ENCODE peak calls at places on chromosomes 4 and X, in nine cellular contexts. A is lower lobe of right lung, T is astrocyte, W is A549, Y is foreskin fibroblast, M is body of pancreas, Q is transverse colon, C is mesendoderm, N is SK-N-SH. R is an unnamed sample.

GRCh38 chr4:152938237-152938969 is 2.3 kb downstream of the FHDC1 start:
- DNase-seq in T (no peak), M (no peak), Q (peak), C (no peak), A (no peak), W (no peak), N (no peak), Y (no peak), R (no peak)

GRCh38 chr4:186666252-186666651 is 57.4 kb downstream of the FAT1 start:
- DNase-seq in M (no peak), N (no peak), T (no peak), C (no peak), A (no peak), Q (no peak), W (peak), Y (no peak), R (no peak)

GRCh38 chr4:26930964-26931363 is 70.3 kb downstream of the STIM2 start:
- DNase-seq in T (peak), C (peak), Y (no peak), N (no peak), W (no peak), M (no peak), Q (no peak), A (no peak), R (no peak)

GRCh38 chr4:78129383-78130108 is 72.4 kb downstream of the FRAS1 start:
- DNase-seq in C (no peak), W (no peak), T (no peak), A (no peak), N (no peak), Q (no peak), Y (no peak), M (no peak), R (no peak)

GRCh38 chrX:66015152-66015827 is 24.6 kb downstream of the VSIG4 start:
- DNase-seq in N (no peak), A (peak), T (no peak), Q (peak), C (no peak), Y (no peak), W (no peak), M (peak), R (no peak)

GRCh38 chr4:108972613-108973283 is 209.9 kb upstream of the ETNPPL start:
- DNase-seq in Q (no peak), C (no peak), N (no peak), M (no peak), W (no peak), T (no peak), Y (no peak), A (no peak), R (no peak)

GRCh38 chrX:47206316-47206715 is 12.2 kb upstream of the CDK16 start:
- DNase-seq in Q (no peak), C (no peak), T (peak), M (no peak), W (no peak), A (no peak), Y (no peak), N (no peak), R (no peak)

GRCh38 chr4:153518637-153519384 is 52.7 kb downstream of the TMEM131L start:
- DNase-seq in T (no peak), M (peak), Y (no peak), N (no peak), C (no peak), W (no peak), Q (no peak), A (no peak), R (peak)

GRCh38 chrX:16124201-16124600 is 836 bp downstream of the GRPR start:
- DNase-seq in M (peak), T (no peak), N (no peak), W (no peak), Q (no peak), C (no peak), Y (no peak), A (no peak), R (no peak)

GRCh38 chrX:95058815-95059214 is 1384.8 kb downstream of the FAM133A start:
- DNase-seq in T (peak), Q (no peak), Y (peak), A (no peak), N (no peak), W (peak), C (no peak), M (no peak), R (peak)

GRCh38 chr4:24582235-24582863 is 2.0 kb downstream of the DHX15 start:
- DNase-seq in M (no peak), C (peak), Y (peak), N (no peak), W (no peak), A (no peak), T (no peak), Q (no peak), R (no peak)

GRCh38 chr4:72302981-72303704 is 265.9 kb downstream of the ADAMTS3 start:
- DNase-seq in Y (peak), T (no peak), A (no peak), M (peak), C (peak), Q (peak), N (peak), W (peak), R (peak)

GRCh38 chrX:49762175-49762704 is 66.5 kb upstream of the PAGE1 start:
- DNase-seq in W (no peak), C (peak), N (no peak), Y (no peak), T (no peak), A (no peak), Q (no peak), M (no peak), R (no peak)

GRCh38 chr4:120733968-120734367 is 188.6 kb downstream of the PRDM5 start:
- DNase-seq in Y (no peak), W (no peak), M (no peak), N (no peak), A (no peak), T (no peak), C (no peak), Q (no peak), R (no peak)

GRCh38 chr4:83569429-83569828 is 33.5 kb downstream of the GPAT3 start:
- DNase-seq in Q (no peak), M (no peak), N (no peak), T (no peak), Y (no peak), C (no peak), A (no peak), W (no peak), R (no peak)

GRCh38 chr4:7909966-7910720 is 29.5 kb downstream of the AFAP1 start:
- DNase-seq in A (no peak), Y (peak), W (no peak), C (no peak), M (peak), Q (no peak), N (no peak), T (no peak), R (peak)

GRCh38 chr4:130995988-130996387 is 1900.0 kb downstream of the C4orf33 start:
- DNase-seq in T (no peak), Y (no peak), C (no peak), W (no peak), N (no peak), M (no peak), A (no peak), Q (no peak), R (no peak)

GRCh38 chr4:948101-948935 is 16.1 kb downstream of the TMEM175 start:
- DNase-seq in Y (no peak), M (peak), C (no peak), W (no peak), Q (no peak), T (no peak), A (no peak), N (peak), R (no peak)

GRCh38 chrX:13373807-13374187 is 53.9 kb upstream of the ATXN3L start:
- DNase-seq in A (no peak), Y (peak), T (peak), Q (no peak), M (no peak), N (no peak), W (no peak), C (no peak), R (peak)

GRCh38 chrX:21885568-21885967 is 29.8 kb downstream of the YY2 start:
- DNase-seq in C (peak), Q (no peak), W (no peak), N (no peak), A (no peak), Y (peak), M (no peak), T (peak), R (peak)

GRCh38 chr4:22787753-22788389 is 95.1 kb downstream of the GBA3 start:
- DNase-seq in Q (no peak), N (no peak), Y (no peak), C (no peak), T (peak), M (no peak), A (no peak), W (no peak), R (no peak)

GRCh38 chrX:150365051-150365952 is 2.2 kb downstream of the MAMLD1 start:
- DNase-seq in M (peak), A (peak), W (peak), C (peak), Y (peak), Q (peak), T (peak), N (peak), R (peak)

GRCh38 chr4:89242864-89243740 is 64.5 kb downstream of the GPRIN3 start:
- DNase-seq in A (no peak), M (peak), Y (no peak), Q (no peak), W (no peak), T (no peak), C (no peak), N (no peak), R (no peak)
- H3K4me3 ChIP-seq in A (no peak), M (no peak), Y (no peak), Q (no peak), W (no peak), T (no peak), C (no peak), N (no peak), R (no peak)

DNA sequence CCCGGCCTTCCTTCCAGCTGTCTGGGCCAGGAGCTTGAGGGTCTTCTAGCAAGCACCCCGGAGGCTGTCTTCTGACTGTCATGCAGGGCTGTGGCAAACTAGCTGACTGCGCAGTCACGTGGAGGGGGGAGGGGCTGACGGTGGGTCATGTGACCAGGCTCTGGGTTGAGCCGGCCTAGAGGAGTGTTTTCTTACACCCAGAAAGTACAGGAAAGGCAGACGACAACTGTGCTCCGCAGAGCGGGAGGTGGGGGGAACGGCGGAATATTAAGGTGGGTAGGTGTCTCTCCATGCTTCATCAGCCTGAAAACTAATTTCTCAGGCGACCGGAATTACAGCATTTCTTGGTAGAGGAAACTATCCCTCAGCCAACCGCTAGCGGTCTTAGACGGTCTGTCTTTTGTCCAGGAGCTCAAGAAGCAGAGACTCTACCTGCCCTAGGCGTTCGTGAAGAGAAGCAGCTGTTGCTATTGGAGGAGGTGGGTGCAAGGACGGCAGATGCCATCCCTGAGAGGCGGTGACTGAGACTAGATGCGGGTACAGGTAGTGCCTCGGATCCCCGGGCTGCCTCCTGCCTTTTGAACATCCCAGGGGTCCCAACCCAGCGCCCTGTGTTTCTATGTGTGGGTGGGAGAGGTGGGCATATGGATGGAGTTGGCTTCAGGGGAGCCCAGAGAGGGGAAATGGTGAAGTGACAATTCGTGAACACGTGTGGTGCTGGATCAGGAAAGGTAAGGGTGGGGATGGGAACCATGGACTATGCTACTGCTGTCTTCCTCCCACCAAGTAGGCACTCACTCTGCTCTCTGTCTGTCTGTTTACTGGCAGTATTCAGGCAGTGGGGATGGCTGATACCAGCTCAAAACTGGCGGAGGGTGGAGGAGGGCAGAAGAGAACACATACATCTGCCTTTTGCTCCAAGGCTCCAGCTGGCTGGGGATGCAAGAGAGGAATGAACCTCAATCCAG is 8.8 kb downstream of the GPRASP1 start:
- DNase-seq in A (peak), C (peak), Y (peak), Q (peak), N (peak), T (peak), M (peak), W (peak), R (peak)
- H3K4me3 ChIP-seq in A (peak), C (peak), Y (peak), Q (peak), N (peak), T (peak), M (peak), W (peak), R (peak)

GRCh38 chrX:39802354-39802753 is 295.4 kb downstream of the BCOR start:
- DNase-seq in T (no peak), Q (no peak), M (no peak), Y (no peak), C (no peak), A (no peak), N (no peak), W (no peak), R (no peak)
- H3K4me3 ChIP-seq in T (no peak), Q (no peak), M (no peak), Y (no peak), C (no peak), A (no peak), N (no peak), W (no peak), R (no peak)

GRCh38 chr4:4662230-4662629 is 120.4 kb upstream of the STX18 start:
- DNase-seq in C (no peak), A (no peak), Q (no peak), T (no peak), M (no peak), W (no peak), N (no peak), Y (no peak), R (no peak)
- H3K4me3 ChIP-seq in C (no peak), A (no peak), Q (no peak), T (no peak), M (no peak), W (no peak), N (no peak), Y (no peak), R (no peak)

R was measured in fibroblast of the aortic adventitia.